ENCODE peak calls at places on chromosome 19, in nine cellular contexts. E, U, C, I, J, Y, V, B and N are unnamed samples.

GRCh38 chr19:47493378-47494210 is 9.6 kb upstream of the KPTN start:
- DNase-seq in E (no peak), U (no peak), C (no peak), I (no peak), J (no peak), Y (no peak), V (no peak), B (no peak), N (no peak)

GRCh38 chr19:1854542-1855039 is 6.3 kb upstream of the REXO1 start:
- DNase-seq in E (peak), U (no peak), C (no peak), I (no peak), J (no peak), Y (no peak), V (no peak), B (no peak), N (no peak)

GRCh38 chr19:40797963-40798222 is 1.1 kb upstream of the EGLN2 start:
- DNase-seq in E (no peak), U (no peak), C (no peak), I (no peak), J (no peak), Y (no peak), V (no peak), B (no peak), N (no peak)

GRCh38 chr19:15452111-15453047 is 2.6 kb upstream of the WIZ start:
- DNase-seq in E (peak), U (peak), C (no peak), I (peak), J (peak), Y (peak), V (peak), B (no peak), N (no peak)

GRCh38 chr19:48511800-48512503 is at the start of gene LMTK3:
- DNase-seq in E (peak), U (no peak), C (no peak), I (peak), J (peak), Y (no peak), V (no peak), B (no peak), N (peak)

GRCh38 chr19:55645512-55645881 is 2.0 kb downstream of the ZNF581 start:
- DNase-seq in E (no peak), U (no peak), C (no peak), I (no peak), J (no peak), Y (no peak), V (no peak), B (no peak), N (no peak)

GRCh38 chr19:18895828-18896341 is at the start of gene CERS1:
- DNase-seq in E (no peak), U (no peak), C (no peak), I (no peak), J (no peak), Y (no peak), V (no peak), B (no peak), N (no peak)

GRCh38 chr19:4007836-4008539 is 452 bp downstream of the PIAS4 start:
- DNase-seq in E (peak), U (no peak), C (no peak), I (peak), J (no peak), Y (no peak), V (no peak), B (no peak), N (no peak)

GRCh38 chr19:31372245-31372781 is 23.1 kb upstream of the TSHZ3 start:
- DNase-seq in E (no peak), U (no peak), C (no peak), I (no peak), J (no peak), Y (no peak), V (no peak), B (no peak), N (no peak)

GRCh38 chr19:46412034-46412982 is 1.1 kb downstream of the CCDC8 start:
- DNase-seq in E (no peak), U (no peak), C (no peak), I (no peak), J (no peak), Y (no peak), V (no peak), B (no peak), N (no peak)

GRCh38 chr19:41195675-41196497 is 2.9 kb downstream of the CYP2S1 start:
- DNase-seq in E (no peak), U (no peak), C (no peak), I (no peak), J (peak), Y (no peak), V (no peak), B (no peak), N (peak)

GRCh38 chr19:48858984-48859710 is 9.3 kb downstream of the PLEKHA4 start:
- DNase-seq in E (no peak), U (no peak), C (no peak), I (no peak), J (no peak), Y (no peak), V (no peak), B (no peak), N (peak)

GRCh38 chr19:29665826-29666633 is 769 bp downstream of the PLEKHF1 start:
- DNase-seq in E (peak), U (peak), C (no peak), I (peak), J (peak), Y (no peak), V (peak), B (no peak), N (peak)

GRCh38 chr19:18208098-18208951 is 4.5 kb upstream of the RAB3A start:
- DNase-seq in E (peak), U (no peak), C (no peak), I (peak), J (peak), Y (peak), V (no peak), B (peak), N (peak)

GRCh38 chr19:43469160-43469480 is 3.7 kb upstream of the LYPD3 start:
- DNase-seq in E (no peak), U (peak), C (no peak), I (no peak), J (no peak), Y (no peak), V (no peak), B (no peak), N (no peak)

GRCh38 chr19:15511671-15512424 is 3.5 kb downstream of the CYP4F22 start:
- DNase-seq in E (no peak), U (no peak), C (no peak), I (no peak), J (no peak), Y (no peak), V (no peak), B (no peak), N (no peak)

GRCh38 chr19:21233691-21234090 is 91.9 kb downstream of the ZNF431 start:
- DNase-seq in E (no peak), U (no peak), C (no peak), I (no peak), J (no peak), Y (no peak), V (no peak), B (no peak), N (no peak)

GRCh38 chr19:2885736-2886135 is 15.0 kb upstream of the ZNF57 start:
- DNase-seq in E (no peak), U (no peak), C (no peak), I (no peak), J (no peak), Y (no peak), V (no peak), B (no peak), N (no peak)

GRCh38 chr19:10762656-10763055 is 44.8 kb downstream of the DNM2 start:
- DNase-seq in E (no peak), U (peak), C (no peak), I (no peak), J (no peak), Y (no peak), V (no peak), B (no peak), N (peak)

GRCh38 chr19:10761443-10762242 is 43.8 kb downstream of the DNM2 start:
- DNase-seq in E (no peak), U (no peak), C (no peak), I (no peak), J (no peak), Y (no peak), V (no peak), B (no peak), N (no peak)

GRCh38 chr19:10763399-10763798 is 45.5 kb downstream of the DNM2 start:
- DNase-seq in E (no peak), U (no peak), C (no peak), I (no peak), J (no peak), Y (no peak), V (no peak), B (no peak), N (no peak)

GRCh38 chr19:10758978-10759377 is 41.1 kb downstream of the DNM2 start:
- DNase-seq in E (no peak), U (no peak), C (no peak), I (no peak), J (no peak), Y (no peak), V (no peak), B (no peak), N (no peak)

DNA sequence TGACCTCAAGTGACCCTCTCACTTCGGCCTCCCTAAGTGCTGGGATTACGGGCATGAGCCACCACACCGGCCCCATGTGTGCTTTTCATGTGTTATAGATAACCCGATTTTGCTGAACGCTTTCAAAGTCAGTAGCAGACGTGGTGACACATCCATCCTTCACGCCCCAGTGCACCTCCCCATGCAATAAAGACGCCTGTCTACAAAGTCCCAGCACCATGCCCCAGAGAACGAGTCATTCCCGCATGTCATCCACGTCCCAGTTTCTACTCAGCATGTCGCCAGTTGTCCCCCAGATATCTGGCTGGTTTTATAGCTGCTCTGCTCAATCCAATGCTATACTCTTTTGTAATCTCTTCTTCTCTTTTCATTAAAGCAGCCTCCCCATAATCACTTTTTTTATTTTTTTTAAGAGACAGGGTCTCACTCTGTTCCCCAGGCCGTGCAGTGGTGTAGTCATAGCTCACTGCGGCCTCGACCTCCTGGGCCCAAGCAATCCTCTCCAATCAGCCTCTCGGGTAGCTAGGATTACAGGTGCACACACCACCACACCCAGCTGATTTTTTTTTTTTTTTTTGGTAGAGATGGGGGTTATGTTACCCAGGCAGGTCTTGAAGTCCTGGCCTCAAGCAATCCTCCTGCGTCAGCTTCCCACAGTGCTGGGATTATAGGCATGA is 42.5 kb downstream of the DNM2 start:
- DNase-seq in E (no peak), U (peak), C (no peak), I (no peak), J (peak), Y (no peak), V (no peak), B (no peak), N (peak)
- H3K4me3 ChIP-seq in E (no peak), U (no peak), C (no peak), I (no peak), J (no peak), Y (no peak), V (no peak), B (no peak), N (peak)

GRCh38 chr19:13804830-13805683 is 9.8 kb downstream of the ZSWIM4 start:
- DNase-seq in E (no peak), U (no peak), C (no peak), I (no peak), J (no peak), Y (no peak), V (no peak), B (no peak), N (no peak)
- TF ChIP-seq CTCF in E (peak), U (no peak), C (peak), I (peak), J (no peak), Y (peak), V (peak), B (no peak), N (no peak)

DNA sequence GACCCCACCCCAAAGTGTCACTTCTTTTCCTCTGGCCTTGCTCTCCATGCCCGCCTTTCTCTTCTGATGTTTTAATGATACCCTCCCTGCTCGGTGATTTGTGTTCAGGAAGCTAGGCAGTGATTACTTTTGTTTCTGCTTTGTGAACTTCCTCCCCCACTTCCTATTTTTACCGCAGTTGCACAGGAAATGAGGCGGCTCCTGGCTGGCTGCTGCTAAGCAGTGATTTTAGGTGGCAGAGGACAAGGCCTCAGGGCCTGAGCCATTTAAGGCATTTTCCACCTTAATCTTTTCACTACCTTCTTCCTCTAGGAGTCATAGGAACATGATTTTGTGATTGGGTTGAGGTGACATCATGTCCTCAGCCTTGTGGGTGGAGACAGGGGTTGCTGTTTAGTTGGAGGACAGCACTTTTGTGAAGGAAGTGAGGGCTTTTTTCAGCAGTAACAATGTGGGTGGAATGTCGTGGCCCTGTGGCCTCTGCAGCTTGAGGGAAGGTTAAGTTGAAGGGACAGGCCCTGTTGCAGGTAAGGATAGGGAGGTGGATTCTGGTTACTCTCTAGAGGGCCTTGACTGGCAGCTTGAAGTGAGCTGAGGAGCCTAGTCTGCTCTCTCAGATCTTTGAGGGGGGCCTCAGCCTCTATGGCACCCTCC is 15.7 kb downstream of the GARRE1 start:
- DNase-seq in E (peak), U (peak), C (no peak), I (peak), J (peak), Y (no peak), V (peak), B (no peak), N (peak)
- H3K4me3 ChIP-seq in E (no peak), U (no peak), C (no peak), I (no peak), J (no peak), Y (no peak), V (peak), B (no peak), N (peak)

GRCh38 chr19:16860996-16861395 is 27.8 kb upstream of the F2RL3 start:
- DNase-seq in E (no peak), U (no peak), C (no peak), I (no peak), J (no peak), Y (no peak), V (no peak), B (no peak), N (peak)
- TF ChIP-seq CTCF in E (no peak), U (no peak), C (no peak), I (no peak), J (no peak), Y (no peak), V (no peak), B (no peak), N (no peak)